ENCODE peak calls at places on chromosomes 7 and 10, in four cellular contexts. P, D, L and S are unnamed samples.

GRCh38 chr7:153152786-153153185 is 393.2 kb downstream of the ACTR3B start:
- DNase-seq in P (no peak), D (no peak), L (no peak), S (no peak)

GRCh38 chr10:70921285-70921684 is 32.9 kb upstream of the PCBD1 start:
- DNase-seq in P (no peak), D (no peak), L (no peak), S (no peak)

GRCh38 chr10:111077715-111078504 is 1.1 kb downstream of the ADRA2A start:
- DNase-seq in P (peak; percentile 49), D (no peak), L (no peak), S (no peak)

GRCh38 chr10:76117949-76118348 is 686.5 kb downstream of the LRMDA start:
- DNase-seq in P (no peak), D (no peak), L (peak; percentile 34), S (no peak)

GRCh38 chr7:131293018-131293417 is 34.7 kb upstream of the MKLN1 start:
- DNase-seq in P (no peak), D (no peak), L (peak; percentile 21), S (peak; percentile 17)

GRCh38 chr10:69057261-69057950 is 30.5 kb upstream of the SRGN start:
- DNase-seq in P (peak; percentile 67), D (no peak), L (no peak), S (no peak)

GRCh38 chr7:134481167-134481566 is 22.3 kb upstream of the AKR1B1 start:
- DNase-seq in P (no peak), D (no peak), L (no peak), S (no peak)

GRCh38 chr7:135459951-135460567 is 49.8 kb downstream of the CNOT4 start:
- DNase-seq in P (no peak), D (no peak), L (no peak), S (no peak)

GRCh38 chr7:3455826-3456444 is 154.9 kb downstream of the SDK1 start:
- DNase-seq in P (no peak), D (no peak), L (no peak), S (no peak)

GRCh38 chr10:89805599-89806013 is 104.2 kb downstream of the KIF20B start:
- DNase-seq in P (no peak), D (no peak), L (no peak), S (no peak)

GRCh38 chr7:84144480-84144879 is 50.1 kb downstream of the SEMA3A start:
- DNase-seq in P (no peak), D (no peak), L (no peak), S (no peak)

GRCh38 chr10:110508806-110509544 is 11.3 kb downstream of the DUSP5 start:
- DNase-seq in P (no peak), D (no peak), L (no peak), S (no peak)

GRCh38 chr7:86954960-86955359 is 104.5 kb downstream of the ELAPOR2 start:
- DNase-seq in P (no peak), D (no peak), L (no peak), S (no peak)

GRCh38 chr7:101567231-101567630 is 61.9 kb downstream of the MYL10 start:
- DNase-seq in P (no peak), D (peak; percentile 2), L (no peak), S (no peak)

GRCh38 chr7:87359366-87359765 is 13.9 kb downstream of the CROT start:
- DNase-seq in P (no peak), D (no peak), L (no peak), S (no peak)

GRCh38 chr10:98338318-98338717 is 70.3 kb upstream of the LOXL4 start:
- DNase-seq in P (no peak), D (no peak), L (no peak), S (no peak)

GRCh38 chr7:54813398-54813797 is 54.4 kb upstream of the SEC61G start:
- DNase-seq in P (peak; percentile 35), D (no peak), L (no peak), S (no peak)

GRCh38 chr10:93392111-93392510 is 90.0 kb downstream of the MYOF start:
- DNase-seq in P (no peak), D (no peak), L (no peak), S (no peak)

GRCh38 chr7:24968165-24968564 is 11.8 kb downstream of the OSBPL3 start:
- DNase-seq in P (no peak), D (no peak), L (no peak), S (no peak)

GRCh38 chr7:150381096-150381495 is 2.0 kb downstream of the ZNF775 start:
- DNase-seq in P (no peak), D (no peak), L (no peak), S (no peak)
- H3K4me3 ChIP-seq in P (no peak overlapping the region), D (no peak overlapping the region), L (no peak overlapping the region), S (no peak overlapping the region)

GRCh38 chr7:37425504-37425903 is 23.2 kb downstream of the ELMO1 start:
- DNase-seq in P (no peak), D (no peak), L (no peak), S (no peak)
- TF ChIP-seq CTCF in P (no peak), D (no peak), L (no peak), S (no peak)

DNA sequence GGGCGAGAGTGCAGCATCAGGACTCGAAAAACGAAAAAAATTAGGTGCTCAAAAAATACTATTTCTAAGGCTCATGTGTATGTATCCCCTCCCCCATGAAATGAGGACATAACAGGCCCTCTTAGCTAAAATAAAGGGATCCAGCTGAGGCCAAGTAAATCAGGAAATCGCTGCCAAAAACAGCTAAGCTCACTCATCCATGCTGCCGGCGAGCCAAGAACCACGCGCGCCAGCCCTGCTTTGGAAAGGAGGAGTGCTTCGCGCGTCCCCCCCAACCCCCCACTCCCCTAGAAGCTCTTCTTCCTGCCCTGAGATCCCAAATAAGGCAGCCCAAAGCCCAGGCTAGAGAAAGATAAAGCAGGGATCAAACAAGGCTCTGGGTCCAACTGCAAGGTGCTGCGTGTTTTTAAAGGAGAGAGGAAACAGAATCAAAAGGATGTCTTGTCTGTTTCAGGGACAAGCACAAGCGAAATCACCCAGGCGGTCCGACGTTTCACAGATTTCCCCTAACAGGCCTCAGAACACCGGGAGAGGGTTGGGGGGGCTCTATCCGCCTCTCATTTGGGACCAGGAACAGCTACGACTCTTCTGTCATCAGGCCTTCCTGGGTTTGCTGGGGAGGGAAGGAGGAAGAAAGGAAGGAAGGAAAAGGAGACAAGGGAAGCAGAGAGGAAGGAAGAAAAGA is 168.3 kb upstream of the AUTS2 start:
- DNase-seq in P (peak; percentile 23), D (no peak), L (no peak), S (no peak)
- H3K4me3 ChIP-seq in P (no peak overlapping the region), D (peak overlapping the region; percentile 2), L (no peak overlapping the region), S (no peak overlapping the region)

GRCh38 chr10:75076387-75076786 is 35.1 kb upstream of the SAMD8 start:
- DNase-seq in P (no peak), D (no peak), L (no peak), S (no peak)
- TF ChIP-seq CTCF in P (no peak), D (no peak), L (no peak), S (no peak)

GRCh38 chr10:26621243-26621888 is 76.1 kb upstream of the PDSS1 start:
- DNase-seq in P (no peak), D (no peak), L (no peak), S (no peak)

GRCh38 chr10:26622891-26623290 is 74.6 kb upstream of the PDSS1 start:
- DNase-seq in P (no peak), D (no peak), L (no peak), S (no peak)

GRCh38 chr10:26626066-26626465 is 71.4 kb upstream of the PDSS1 start:
- DNase-seq in P (no peak), D (no peak), L (no peak), S (no peak)

GRCh38 chr10:26624017-26624416 is 73.5 kb upstream of the PDSS1 start:
- DNase-seq in P (no peak), D (no peak), L (no peak), S (no peak)

GRCh38 chr10:26621889-26622681 is 75.4 kb upstream of the PDSS1 start:
- DNase-seq in P (peak; percentile 60), D (peak; percentile 71), L (no peak), S (no peak)
- H3K4me3 ChIP-seq in P (peak overlapping the region; percentile 62), D (peak overlapping the region; percentile 52), L (no peak overlapping the region), S (no peak overlapping the region)

GRCh38 chr7:142585425-142585824 is 163.8 kb upstream of the PRSS1 start:
- DNase-seq in P (no peak), D (no peak), L (no peak), S (no peak)
- TF ChIP-seq CTCF in P (no peak), D (no peak), L (peak; percentile 40), S (peak; percentile 35)

DNA sequence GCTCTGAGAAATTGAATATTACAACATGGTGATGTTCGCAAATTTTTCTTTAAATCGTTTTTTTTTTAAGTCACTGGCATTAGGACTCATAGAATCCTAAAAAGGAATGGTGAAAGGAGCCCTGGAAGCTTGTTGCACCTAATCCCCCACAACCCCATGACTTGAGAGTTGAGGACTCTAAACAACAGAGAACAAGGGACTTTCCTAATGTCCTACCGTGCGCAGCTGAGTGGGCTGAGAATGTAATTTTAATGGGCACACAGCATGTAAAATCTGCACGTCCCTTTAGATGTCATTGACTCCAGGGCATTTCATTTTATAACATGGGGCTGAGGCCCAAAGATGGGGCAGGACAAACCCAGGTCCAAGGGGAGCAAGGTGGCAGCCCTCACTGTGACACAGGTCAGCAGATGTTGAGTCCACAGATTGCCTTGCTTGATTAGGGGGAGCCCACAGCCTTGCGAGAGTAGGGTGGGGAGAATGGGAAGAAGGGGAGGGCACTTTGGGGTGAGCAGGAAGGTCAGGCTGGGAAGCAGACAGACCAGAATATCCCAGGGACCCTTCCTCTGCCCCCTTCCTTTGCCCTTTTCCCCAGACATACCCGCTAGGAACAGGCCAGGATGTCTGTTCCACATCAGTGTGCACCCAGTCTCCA is 208.4 kb upstream of the ZMIZ1 start:
- DNase-seq in P (no peak), D (no peak), L (no peak), S (no peak)
- H3K4me3 ChIP-seq in P (no peak overlapping the region), D (no peak overlapping the region), L (no peak overlapping the region), S (no peak overlapping the region)

DNA sequence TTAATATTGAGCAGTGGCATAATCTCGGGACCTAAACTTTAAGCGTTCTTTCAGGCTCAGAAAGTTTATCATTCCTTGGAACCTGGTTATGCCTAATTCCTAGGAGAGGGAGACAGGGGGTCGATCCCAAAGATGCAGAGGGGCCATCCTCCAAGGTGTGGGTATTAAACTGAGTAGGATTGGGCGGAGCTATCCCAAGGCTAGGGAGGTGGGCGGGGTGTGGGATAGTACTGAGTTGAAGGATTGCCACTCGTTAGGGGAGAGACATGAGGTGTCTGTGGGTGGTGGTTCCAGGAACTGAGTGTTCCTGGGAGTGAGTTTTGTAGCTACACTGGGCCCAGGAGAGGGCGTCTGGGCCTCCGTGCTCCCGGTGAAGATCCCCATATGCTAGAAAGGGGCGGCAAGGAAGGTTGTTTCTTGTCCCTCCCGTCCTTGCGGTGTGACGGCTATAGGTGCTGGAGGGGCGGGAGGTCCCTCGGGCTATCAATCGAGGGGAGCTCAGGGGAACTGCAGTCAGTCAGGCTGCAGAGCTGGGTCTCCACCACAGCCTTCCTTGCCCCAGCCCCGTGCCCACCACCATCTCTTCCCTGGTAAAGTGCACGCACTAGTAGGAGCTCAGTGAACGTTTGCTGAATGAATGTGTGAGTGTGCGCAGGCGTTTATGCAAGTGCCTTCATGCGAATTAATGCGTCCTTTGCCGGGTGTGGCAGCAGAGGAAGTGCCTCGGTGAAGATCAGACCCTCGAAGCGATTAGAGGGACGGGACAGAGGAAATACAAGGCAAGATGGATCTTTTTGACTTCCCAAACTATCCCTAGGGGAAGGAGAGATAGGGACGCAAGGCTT is 3.0 kb upstream of the HMX2 start:
- DNase-seq in P (no peak), D (no peak), L (no peak), S (no peak)
- TF ChIP-seq CTCF in P (no peak), D (no peak), L (no peak), S (no peak)